ENCODE peak calls at places on chromosomes 7 and 10, in six cellular contexts. H is stimulated activated CD4-positive, alpha-beta T cell treated with anti-CD3 and anti-CD28 coated beads, TNF-alpha, amount 100 ng/mL, for 48 hours; X is nephron progenitor cell; I is brain pericyte; B is H9; F is T-cell. G is an unnamed sample.

GRCh38 chr10:133279961-133280283 is 3.3 kb upstream of the ADAM8 start:
- DNase-seq in B (no peak), I (no peak), X (no peak), F (no peak), H (no peak), G (no peak)

GRCh38 chr7:117217636-117218035 is 105.2 kb downstream of the WNT2 start:
- DNase-seq in B (no peak), F (no peak), I (no peak), H (no peak), X (no peak), G (no peak)

GRCh38 chr10:43692051-43692825 is 43.6 kb upstream of the ZNF32 start:
- DNase-seq in I (no peak), X (no peak), F (no peak), B (no peak), H (no peak), G (no peak)

GRCh38 chr10:20970044-20970443 is 72.9 kb upstream of the NEBL start:
- DNase-seq in H (no peak), B (no peak), X (no peak), I (no peak), F (no peak), G (no peak)

GRCh38 chr7:92833024-92833765 is 3.2 kb downstream of the CDK6 start:
- DNase-seq in I (peak; percentile 57), B (peak; percentile 89), X (peak; percentile 78), F (peak; percentile 82), H (peak; percentile 66), G (peak; percentile 90)

GRCh38 chr7:37435156-37435555 is 13.5 kb downstream of the ELMO1 start:
- DNase-seq in I (no peak), B (no peak), F (no peak), X (no peak), H (no peak), G (no peak)

GRCh38 chr7:156950381-156950858 is 908 bp downstream of the NOM1 start:
- DNase-seq in F (no peak), H (no peak), I (no peak), X (no peak), B (no peak), G (no peak)

GRCh38 chr7:51067757-51068156 is 248.9 kb downstream of the COBL start:
- DNase-seq in X (peak; percentile 75), I (peak; percentile 41), B (peak; percentile 74), H (no peak), F (no peak), G (peak; percentile 59)

GRCh38 chr10:97195654-97196212 is 10.0 kb upstream of the SLIT1 start:
- DNase-seq in H (no peak), F (no peak), I (no peak), X (no peak), B (no peak), G (peak; percentile 58)

GRCh38 chr10:122495406-122496340 is 34.3 kb downstream of the HTRA1 start:
- DNase-seq in B (no peak), I (no peak), X (no peak), F (no peak), H (no peak), G (no peak)

GRCh38 chr7:17535776-17536175 is 237.3 kb downstream of the AHR start:
- DNase-seq in X (no peak), I (no peak), B (no peak), H (no peak), F (no peak), G (no peak)

GRCh38 chr10:100739516-100740368 is 5.6 kb upstream of the PAX2 start:
- DNase-seq in I (no peak), B (peak; percentile 76), X (peak; percentile 56), H (no peak), F (no peak), G (peak; percentile 53)

GRCh38 chr7:158838238-158838637 is 8.9 kb upstream of the ESYT2 start:
- DNase-seq in X (no peak), I (no peak), B (no peak), F (no peak), H (no peak), G (no peak)

GRCh38 chr10:61992683-61993629 is 91.5 kb downstream of the ARID5B start:
- DNase-seq in B (no peak), H (peak; percentile 17), X (no peak), F (peak; percentile 62), I (peak; percentile 59), G (peak; percentile 23)

GRCh38 chr10:71725998-71726672 is 6.6 kb upstream of the C10orf105 start:
- DNase-seq in H (peak; percentile 73), X (peak; percentile 48), F (no peak), I (no peak), B (peak; percentile 61), G (peak; percentile 86)

GRCh38 chr7:137742051-137742450 is 104.7 kb downstream of the DGKI start:
- DNase-seq in B (no peak), X (no peak), F (no peak), I (no peak), H (no peak), G (no peak)

GRCh38 chr10:48684792-48685651 is at the start of gene WDFY4:
- DNase-seq in F (no peak), X (no peak), B (no peak), H (no peak), I (no peak), G (no peak)

GRCh38 chr7:31699050-31699449 is 12.0 kb downstream of the PPP1R17 start:
- DNase-seq in I (no peak), X (no peak), F (no peak), B (no peak), H (no peak), G (no peak)

GRCh38 chr10:71999360-72000072 is 35.3 kb downstream of the CHST3 start:
- DNase-seq in I (peak; percentile 93), H (no peak), B (no peak), X (peak; percentile 42), F (no peak), G (peak; percentile 91)

GRCh38 chr10:83983578-83984255 is 155.6 kb upstream of the GHITM start:
- DNase-seq in H (no peak), X (peak; percentile 35), F (no peak), I (no peak), B (peak; percentile 66), G (no peak)